ENCODE peak calls at places on chromosomes 5 and 9, in ten cellular contexts. One of them, this sample, is unnamed.

GRCh38 chr9:136695435-136695895 is 8.2 kb upstream of the AGPAT2 start:
- DNase-seq in stomach: peak; percentile 93
- DNase-seq in A549: no peak
- DNase-seq in prostate gland: peak; percentile 75
- DNase-seq in Peyer's patch: peak; percentile 77
- DNase-seq in GM12878: no peak
- DNase-seq in adrenal gland: no peak
- DNase-seq in ovary: peak; percentile 33
- DNase-seq in gastrocnemius medialis: no peak
- DNase-seq in body of pancreas: peak; percentile 98
- DNase-seq in this sample: no peak

GRCh38 chr5:56319281-56320242 is 86.4 kb upstream of the ANKRD55 start:
- DNase-seq in stomach: no peak
- DNase-seq in A549: no peak
- DNase-seq in prostate gland: no peak
- DNase-seq in Peyer's patch: no peak
- DNase-seq in GM12878: no peak
- DNase-seq in adrenal gland: no peak
- DNase-seq in ovary: no peak
- DNase-seq in gastrocnemius medialis: peak; percentile 20
- DNase-seq in body of pancreas: no peak
- DNase-seq in this sample: peak; percentile 66

GRCh38 chr9:14560194-14560593 is 133.0 kb downstream of the ZDHHC21 start:
- DNase-seq in stomach: no peak
- DNase-seq in A549: no peak
- DNase-seq in prostate gland: no peak
- DNase-seq in Peyer's patch: no peak
- DNase-seq in GM12878: peak; percentile 7
- DNase-seq in adrenal gland: no peak
- DNase-seq in ovary: no peak
- DNase-seq in gastrocnemius medialis: no peak
- DNase-seq in body of pancreas: no peak
- DNase-seq in this sample: no peak

GRCh38 chr5:141637266-141637692 is 482 bp downstream of the RELL2 start:
- DNase-seq in stomach: peak; percentile 37
- DNase-seq in A549: peak; percentile 45
- DNase-seq in prostate gland: peak; percentile 10
- DNase-seq in Peyer's patch: peak; percentile 70
- DNase-seq in GM12878: no peak
- DNase-seq in adrenal gland: no peak
- DNase-seq in ovary: no peak
- DNase-seq in gastrocnemius medialis: no peak
- DNase-seq in body of pancreas: no peak
- DNase-seq in this sample: no peak

GRCh38 chr5:94433393-94434149 is 184.8 kb downstream of the KIAA0825 start:
- DNase-seq in stomach: peak; percentile 54
- DNase-seq in A549: no peak
- DNase-seq in prostate gland: peak; percentile 19
- DNase-seq in Peyer's patch: no peak
- DNase-seq in GM12878: no peak
- DNase-seq in adrenal gland: peak; percentile 26
- DNase-seq in ovary: no peak
- DNase-seq in gastrocnemius medialis: peak; percentile 18
- DNase-seq in body of pancreas: peak; percentile 63
- DNase-seq in this sample: no peak

GRCh38 chr5:76180817-76181805 is 97.9 kb downstream of the SV2C start:
- DNase-seq in stomach: no peak
- DNase-seq in A549: no peak
- DNase-seq in prostate gland: no peak
- DNase-seq in Peyer's patch: peak; percentile 59
- DNase-seq in GM12878: peak; percentile 62
- DNase-seq in adrenal gland: peak; percentile 16
- DNase-seq in ovary: no peak
- DNase-seq in gastrocnemius medialis: no peak
- DNase-seq in body of pancreas: no peak
- DNase-seq in this sample: no peak

GRCh38 chr9:35791321-35791921 is at the start of gene NPR2:
- DNase-seq in stomach: no peak
- DNase-seq in A549: no peak
- DNase-seq in prostate gland: no peak
- DNase-seq in Peyer's patch: no peak
- DNase-seq in GM12878: no peak
- DNase-seq in adrenal gland: peak; percentile 47
- DNase-seq in ovary: peak; percentile 81
- DNase-seq in gastrocnemius medialis: no peak
- DNase-seq in body of pancreas: no peak
- DNase-seq in this sample: peak; percentile 38

GRCh38 chr9:79685576-79685975 is 113.8 kb downstream of the TLE4 start:
- DNase-seq in stomach: no peak
- DNase-seq in A549: no peak
- DNase-seq in prostate gland: no peak
- DNase-seq in Peyer's patch: no peak
- DNase-seq in GM12878: no peak
- DNase-seq in adrenal gland: no peak
- DNase-seq in ovary: no peak
- DNase-seq in gastrocnemius medialis: no peak
- DNase-seq in body of pancreas: no peak
- DNase-seq in this sample: no peak

GRCh38 chr5:57448287-57448686 is 34.3 kb downstream of the ACTBL2 start:
- DNase-seq in stomach: no peak
- DNase-seq in A549: no peak
- DNase-seq in prostate gland: no peak
- DNase-seq in Peyer's patch: no peak
- DNase-seq in GM12878: no peak
- DNase-seq in adrenal gland: no peak
- DNase-seq in ovary: no peak
- DNase-seq in gastrocnemius medialis: no peak
- DNase-seq in body of pancreas: no peak
- DNase-seq in this sample: no peak

GRCh38 chr9:71268871-71269640 is 147.6 kb upstream of the TRPM3 start:
- DNase-seq in stomach: no peak
- DNase-seq in A549: no peak
- DNase-seq in prostate gland: no peak
- DNase-seq in Peyer's patch: no peak
- DNase-seq in GM12878: no peak
- DNase-seq in adrenal gland: no peak
- DNase-seq in ovary: no peak
- DNase-seq in gastrocnemius medialis: no peak
- DNase-seq in body of pancreas: no peak
- DNase-seq in this sample: no peak
- TF ChIP-seq POLR2A in stomach: no peak
- TF ChIP-seq POLR2A in A549: no peak
- TF ChIP-seq POLR2A in prostate gland: no peak
- TF ChIP-seq POLR2A in Peyer's patch: no peak
- TF ChIP-seq POLR2A in GM12878: no peak
- TF ChIP-seq POLR2A in adrenal gland: no peak
- TF ChIP-seq POLR2A in ovary: no peak
- TF ChIP-seq POLR2A in gastrocnemius medialis: no peak
- TF ChIP-seq POLR2A in body of pancreas: no peak
- TF ChIP-seq POLR2A in this sample: no peak

DNA sequence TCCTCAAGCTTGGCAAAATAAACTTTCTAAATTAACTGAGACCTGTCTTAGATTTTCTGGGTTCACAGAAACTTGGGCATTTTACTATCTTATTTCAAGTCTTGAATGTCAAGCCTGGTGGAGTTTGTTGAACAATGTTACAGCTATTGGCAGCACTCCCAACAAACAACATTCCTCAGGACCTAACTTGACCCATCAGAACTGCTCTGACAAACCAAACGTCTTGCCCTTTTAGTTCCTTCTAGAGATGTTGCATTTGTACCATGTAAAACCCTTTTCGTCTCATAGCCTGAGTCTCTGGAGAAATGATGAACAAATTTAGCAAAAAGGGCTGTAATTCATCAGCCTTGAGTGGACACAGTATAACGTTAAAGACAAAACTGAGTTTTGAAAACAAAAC is 51.1 kb downstream of the GNA14 start:
- DNase-seq in stomach: no peak
- DNase-seq in A549: no peak
- DNase-seq in prostate gland: no peak
- DNase-seq in Peyer's patch: no peak
- DNase-seq in GM12878: no peak
- DNase-seq in adrenal gland: no peak
- DNase-seq in ovary: no peak
- DNase-seq in gastrocnemius medialis: no peak
- DNase-seq in body of pancreas: no peak
- DNase-seq in this sample: no peak
- H3K4me1 ChIP-seq in stomach: peaks cover 17% of the 10 kb centered on the region
- H3K4me1 ChIP-seq in A549: peaks cover 32% of the 10 kb centered on the region
- H3K4me1 ChIP-seq in prostate gland: no peaks in the 10 kb centered on the region
- H3K4me1 ChIP-seq in Peyer's patch: no peaks in the 10 kb centered on the region
- H3K4me1 ChIP-seq in GM12878: no peaks in the 10 kb centered on the region
- H3K4me1 ChIP-seq in adrenal gland: no peaks in the 10 kb centered on the region
- H3K4me1 ChIP-seq in ovary: peaks cover 31% of the 10 kb centered on the region
- H3K4me1 ChIP-seq in gastrocnemius medialis: peaks cover 6% of the 10 kb centered on the region
- H3K4me1 ChIP-seq in body of pancreas: peaks cover 12% of the 10 kb centered on the region
- H3K4me1 ChIP-seq in this sample: peaks cover 19% of the 10 kb centered on the region

GRCh38 chr9:135258461-135258860 is 171.0 kb downstream of the OLFM1 start:
- DNase-seq in stomach: no peak
- DNase-seq in A549: no peak
- DNase-seq in prostate gland: no peak
- DNase-seq in Peyer's patch: no peak
- DNase-seq in GM12878: no peak
- DNase-seq in adrenal gland: no peak
- DNase-seq in ovary: no peak
- DNase-seq in gastrocnemius medialis: no peak
- DNase-seq in body of pancreas: no peak
- DNase-seq in this sample: no peak
- H3K9me3 ChIP-seq in stomach: no peaks in the 10 kb centered on the region
- H3K9me3 ChIP-seq in A549: no peaks in the 10 kb centered on the region
- H3K9me3 ChIP-seq in prostate gland: no peaks in the 10 kb centered on the region
- H3K9me3 ChIP-seq in Peyer's patch: no peaks in the 10 kb centered on the region
- H3K9me3 ChIP-seq in GM12878: no peaks in the 10 kb centered on the region
- H3K9me3 ChIP-seq in adrenal gland: no peaks in the 10 kb centered on the region
- H3K9me3 ChIP-seq in ovary: no peaks in the 10 kb centered on the region
- H3K9me3 ChIP-seq in gastrocnemius medialis: no peaks in the 10 kb centered on the region
- H3K9me3 ChIP-seq in body of pancreas: no peaks in the 10 kb centered on the region
- H3K9me3 ChIP-seq in this sample: no peaks in the 10 kb centered on the region

GRCh38 chr9:5450360-5451051 is at the start of gene CD274:
- DNase-seq in stomach: peak; percentile 93
- DNase-seq in A549: peak; percentile 70
- DNase-seq in prostate gland: peak; percentile 84
- DNase-seq in Peyer's patch: peak; percentile 96
- DNase-seq in GM12878: no peak
- DNase-seq in adrenal gland: peak; percentile 93
- DNase-seq in ovary: peak; percentile 91
- DNase-seq in gastrocnemius medialis: peak; percentile 74
- DNase-seq in body of pancreas: peak; percentile 96
- DNase-seq in this sample: peak; percentile 91
- TF ChIP-seq POLR2A in stomach: no peak
- TF ChIP-seq POLR2A in A549: peak; percentile 44
- TF ChIP-seq POLR2A in prostate gland: peak; percentile 57
- TF ChIP-seq POLR2A in Peyer's patch: peak; percentile 69
- TF ChIP-seq POLR2A in GM12878: peak; percentile 95
- TF ChIP-seq POLR2A in adrenal gland: no peak
- TF ChIP-seq POLR2A in ovary: peak; percentile 34
- TF ChIP-seq POLR2A in gastrocnemius medialis: peak; percentile 40
- TF ChIP-seq POLR2A in body of pancreas: peak; percentile 81
- TF ChIP-seq POLR2A in this sample: no peak